ENCODE peak calls at places on chromosome 9, in six cellular contexts. One of them, this sample, is unnamed.

GRCh38 chr9:134858051-134858841 is 22.4 kb upstream of the FCN2 start:
- DNase-seq in GM12878: peak; percentile 76
- DNase-seq in K562: no peak
- DNase-seq in H1: no peak
- DNase-seq in HepG2: no peak
- DNase-seq in HL-60: no peak
- DNase-seq in this sample: no peak

GRCh38 chr9:72925126-72925810 is 27.6 kb downstream of the ALDH1A1 start:
- DNase-seq in GM12878: no peak
- DNase-seq in K562: no peak
- DNase-seq in H1: no peak
- DNase-seq in HepG2: peak; percentile 79
- DNase-seq in HL-60: peak; percentile 66
- DNase-seq in this sample: no peak

GRCh38 chr9:137273616-137274320 is 3.8 kb upstream of the TOR4A start:
- DNase-seq in GM12878: no peak
- DNase-seq in K562: peak; percentile 62
- DNase-seq in H1: no peak
- DNase-seq in HepG2: no peak
- DNase-seq in HL-60: no peak
- DNase-seq in this sample: no peak

GRCh38 chr9:111005711-111006482 is 32.4 kb downstream of the LPAR1 start:
- DNase-seq in GM12878: no peak
- DNase-seq in K562: no peak
- DNase-seq in H1: no peak
- DNase-seq in HepG2: no peak
- DNase-seq in HL-60: no peak
- DNase-seq in this sample: no peak

GRCh38 chr9:24832307-24832706 is 286.6 kb upstream of the IZUMO3 start:
- DNase-seq in GM12878: no peak
- DNase-seq in K562: no peak
- DNase-seq in H1: no peak
- DNase-seq in HepG2: peak; percentile 3
- DNase-seq in HL-60: no peak
- DNase-seq in this sample: peak; percentile 5

GRCh38 chr9:36036253-36036779 is 397 bp upstream of the RECK start:
- DNase-seq in GM12878: no peak
- DNase-seq in K562: no peak
- DNase-seq in H1: no peak
- DNase-seq in HepG2: no peak
- DNase-seq in HL-60: no peak
- DNase-seq in this sample: no peak

GRCh38 chr9:68747043-68747533 is 42.0 kb downstream of the PIP5K1B start:
- DNase-seq in GM12878: no peak
- DNase-seq in K562: peak; percentile 71
- DNase-seq in H1: no peak
- DNase-seq in HepG2: no peak
- DNase-seq in HL-60: no peak
- DNase-seq in this sample: no peak

GRCh38 chr9:99807276-99807852 is 14.3 kb upstream of the NR4A3 start:
- DNase-seq in GM12878: no peak
- DNase-seq in K562: peak; percentile 67
- DNase-seq in H1: no peak
- DNase-seq in HepG2: peak; percentile 50
- DNase-seq in HL-60: peak; percentile 65
- DNase-seq in this sample: peak; percentile 49

GRCh38 chr9:108477538-108478006 is 378.2 kb downstream of the ACTL7B start:
- DNase-seq in GM12878: no peak
- DNase-seq in K562: no peak
- DNase-seq in H1: no peak
- DNase-seq in HepG2: peak; percentile 32
- DNase-seq in HL-60: no peak
- DNase-seq in this sample: no peak

GRCh38 chr9:94627287-94627686 is 12.0 kb downstream of the FBP1 start:
- DNase-seq in GM12878: no peak
- DNase-seq in K562: no peak
- DNase-seq in H1: no peak
- DNase-seq in HepG2: no peak
- DNase-seq in HL-60: no peak
- DNase-seq in this sample: no peak

GRCh38 chr9:91771027-91771426 is 179.0 kb downstream of the ROR2 start:
- DNase-seq in GM12878: no peak
- DNase-seq in K562: no peak
- DNase-seq in H1: no peak
- DNase-seq in HepG2: no peak
- DNase-seq in HL-60: no peak
- DNase-seq in this sample: no peak

GRCh38 chr9:91726406-91727100 is 223.5 kb downstream of the ROR2 start:
- DNase-seq in GM12878: no peak
- DNase-seq in K562: no peak
- DNase-seq in H1: no peak
- DNase-seq in HepG2: no peak
- DNase-seq in HL-60: no peak
- DNase-seq in this sample: no peak

GRCh38 chr9:122095010-122095767 is 2.1 kb upstream of the TTLL11 start:
- DNase-seq in GM12878: no peak
- DNase-seq in K562: peak; percentile 38
- DNase-seq in H1: no peak
- DNase-seq in HepG2: peak; percentile 48
- DNase-seq in HL-60: peak; percentile 48
- DNase-seq in this sample: peak; percentile 56

GRCh38 chr9:69674741-69675438 is 2.7 kb upstream of the APBA1 start:
- DNase-seq in GM12878: no peak
- DNase-seq in K562: no peak
- DNase-seq in H1: no peak
- DNase-seq in HepG2: no peak
- DNase-seq in HL-60: no peak
- DNase-seq in this sample: no peak

GRCh38 chr9:122126340-122127333 is 32.9 kb downstream of the NDUFA8 start:
- DNase-seq in GM12878: no peak
- DNase-seq in K562: peak; percentile 42
- DNase-seq in H1: no peak
- DNase-seq in HepG2: peak; percentile 35
- DNase-seq in HL-60: no peak
- DNase-seq in this sample: peak; percentile 53

DNA sequence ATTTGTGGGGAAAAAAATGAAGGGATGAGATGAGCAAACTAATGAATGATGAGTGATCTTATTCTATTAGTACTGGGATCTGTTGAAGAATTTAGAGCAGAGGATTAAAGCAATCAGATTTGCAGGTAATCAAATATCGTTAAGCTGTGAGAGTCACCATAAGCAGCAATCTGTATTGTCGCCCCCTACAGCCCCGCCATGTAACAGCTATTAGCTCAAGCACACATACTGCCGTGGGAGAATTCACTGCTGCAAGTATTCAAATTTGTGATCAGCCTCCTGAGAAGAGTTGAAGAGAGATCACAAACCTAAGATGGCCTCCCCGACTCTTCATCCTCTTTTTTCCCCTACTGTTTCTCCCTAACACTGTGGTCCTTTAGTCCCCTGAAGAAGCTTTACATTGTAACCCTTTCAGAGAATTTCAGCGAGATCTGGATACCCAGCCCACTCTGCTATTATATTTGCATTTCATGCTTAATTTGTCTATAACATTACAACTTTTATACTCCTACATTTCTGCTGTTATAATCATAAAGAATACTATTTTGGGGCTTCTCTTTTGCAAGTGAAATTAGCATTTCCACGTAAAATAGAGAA is 28.5 kb upstream of the PHF24 start:
- DNase-seq in GM12878: no peak
- DNase-seq in K562: peak; percentile 13
- DNase-seq in H1: peak; percentile 13
- DNase-seq in HepG2: peak; percentile 23
- DNase-seq in HL-60: peak; percentile 11
- DNase-seq in this sample: peak; percentile 59
- TF ChIP-seq GABPA in GM12878: no peak
- TF ChIP-seq GABPA in K562: no peak
- TF ChIP-seq GABPA in H1: no peak
- TF ChIP-seq GABPA in HepG2: no peak
- TF ChIP-seq GABPA in HL-60: no peak
- TF ChIP-seq GABPA in this sample: no peak

GRCh38 chr9:14188011-14188410 is 125.9 kb downstream of the NFIB start:
- DNase-seq in GM12878: no peak
- DNase-seq in K562: no peak
- DNase-seq in H1: no peak
- DNase-seq in HepG2: no peak
- DNase-seq in HL-60: no peak
- DNase-seq in this sample: no peak
- TF ChIP-seq GABPA in GM12878: no peak
- TF ChIP-seq GABPA in K562: no peak
- TF ChIP-seq GABPA in H1: no peak
- TF ChIP-seq GABPA in HepG2: no peak
- TF ChIP-seq GABPA in HL-60: no peak
- TF ChIP-seq GABPA in this sample: no peak

GRCh38 chr9:115058175-115058574 is 59.8 kb downstream of the TNC start:
- DNase-seq in GM12878: no peak
- DNase-seq in K562: no peak
- DNase-seq in H1: no peak
- DNase-seq in HepG2: no peak
- DNase-seq in HL-60: no peak
- DNase-seq in this sample: no peak

GRCh38 chr9:115058684-115059315 is 59.2 kb downstream of the TNC start:
- DNase-seq in GM12878: no peak
- DNase-seq in K562: no peak
- DNase-seq in H1: no peak
- DNase-seq in HepG2: no peak
- DNase-seq in HL-60: no peak
- DNase-seq in this sample: no peak

GRCh38 chr9:115057559-115057958 is 60.4 kb downstream of the TNC start:
- DNase-seq in GM12878: no peak
- DNase-seq in K562: no peak
- DNase-seq in H1: no peak
- DNase-seq in HepG2: no peak
- DNase-seq in HL-60: no peak
- DNase-seq in this sample: no peak

GRCh38 chr9:115063058-115063850 is 54.7 kb downstream of the TNC start:
- DNase-seq in GM12878: no peak
- DNase-seq in K562: no peak
- DNase-seq in H1: peak; percentile 5
- DNase-seq in HepG2: no peak
- DNase-seq in HL-60: no peak
- DNase-seq in this sample: no peak
- TF ChIP-seq GABPA in GM12878: no peak
- TF ChIP-seq GABPA in K562: no peak
- TF ChIP-seq GABPA in H1: no peak
- TF ChIP-seq GABPA in HepG2: no peak
- TF ChIP-seq GABPA in HL-60: no peak
- TF ChIP-seq GABPA in this sample: no peak

GRCh38 chr9:133101356-133102189 is 19.5 kb downstream of the RALGDS start:
- DNase-seq in GM12878: no peak
- DNase-seq in K562: no peak
- DNase-seq in H1: no peak
- DNase-seq in HepG2: no peak
- DNase-seq in HL-60: no peak
- DNase-seq in this sample: no peak

GRCh38 chr9:133098104-133098754 is 22.8 kb downstream of the RALGDS start:
- DNase-seq in GM12878: no peak
- DNase-seq in K562: no peak
- DNase-seq in H1: no peak
- DNase-seq in HepG2: no peak
- DNase-seq in HL-60: no peak
- DNase-seq in this sample: no peak

GRCh38 chr9:133099726-133100517 is 21.1 kb downstream of the RALGDS start:
- DNase-seq in GM12878: no peak
- DNase-seq in K562: no peak
- DNase-seq in H1: no peak
- DNase-seq in HepG2: no peak
- DNase-seq in HL-60: no peak
- DNase-seq in this sample: no peak

GRCh38 chr9:133100518-133101355 is 20.3 kb downstream of the RALGDS start:
- DNase-seq in GM12878: no peak
- DNase-seq in K562: no peak
- DNase-seq in H1: no peak
- DNase-seq in HepG2: no peak
- DNase-seq in HL-60: no peak
- DNase-seq in this sample: no peak

DNA sequence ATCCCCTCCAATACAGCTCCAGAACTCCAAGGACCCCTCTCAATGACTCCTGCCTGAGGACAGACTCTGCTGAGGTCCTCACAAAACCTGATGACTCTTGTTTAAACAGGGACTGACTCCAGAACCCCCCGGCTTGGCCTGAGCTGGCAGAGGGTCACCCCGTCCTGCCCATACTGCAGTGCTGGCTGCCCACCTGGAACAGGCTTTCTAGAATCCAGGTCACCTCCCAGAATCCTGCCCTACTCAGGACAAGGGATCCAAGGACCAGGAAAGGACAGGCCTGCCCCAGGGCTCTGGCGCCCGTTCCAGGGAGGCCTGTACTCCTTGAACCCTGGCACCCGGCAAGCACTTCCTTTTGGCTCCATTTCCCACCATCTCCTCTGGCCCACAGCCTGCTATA is 22.2 kb downstream of the RALGDS start:
- DNase-seq in GM12878: no peak
- DNase-seq in K562: no peak
- DNase-seq in H1: no peak
- DNase-seq in HepG2: no peak
- DNase-seq in HL-60: no peak
- DNase-seq in this sample: no peak
- TF ChIP-seq GABPA in GM12878: no peak
- TF ChIP-seq GABPA in K562: no peak
- TF ChIP-seq GABPA in H1: no peak
- TF ChIP-seq GABPA in HepG2: no peak
- TF ChIP-seq GABPA in HL-60: no peak
- TF ChIP-seq GABPA in this sample: no peak

GRCh38 chr9:106945727-106946690 is 83.0 kb downstream of the ZNF462 start:
- DNase-seq in GM12878: no peak
- DNase-seq in K562: no peak
- DNase-seq in H1: no peak
- DNase-seq in HepG2: no peak
- DNase-seq in HL-60: no peak
- DNase-seq in this sample: no peak
- TF ChIP-seq GABPA in GM12878: no peak
- TF ChIP-seq GABPA in K562: no peak
- TF ChIP-seq GABPA in H1: no peak
- TF ChIP-seq GABPA in HepG2: no peak
- TF ChIP-seq GABPA in HL-60: no peak
- TF ChIP-seq GABPA in this sample: no peak

GRCh38 chr9:129476821-129477611 is 143.9 kb downstream of the C9orf50 start:
- DNase-seq in GM12878: no peak
- DNase-seq in K562: peak; percentile 61
- DNase-seq in H1: no peak
- DNase-seq in HepG2: peak; percentile 61
- DNase-seq in HL-60: no peak
- DNase-seq in this sample: no peak
- TF ChIP-seq GABPA in GM12878: no peak
- TF ChIP-seq GABPA in K562: no peak
- TF ChIP-seq GABPA in H1: no peak
- TF ChIP-seq GABPA in HepG2: no peak
- TF ChIP-seq GABPA in HL-60: no peak
- TF ChIP-seq GABPA in this sample: no peak

GRCh38 chr9:34578241-34579096 is 11.1 kb downstream of the CNTFR start:
- DNase-seq in GM12878: no peak
- DNase-seq in K562: no peak
- DNase-seq in H1: no peak
- DNase-seq in HepG2: no peak
- DNase-seq in HL-60: no peak
- DNase-seq in this sample: peak; percentile 85
- TF ChIP-seq GABPA in GM12878: no peak
- TF ChIP-seq GABPA in K562: no peak
- TF ChIP-seq GABPA in H1: no peak
- TF ChIP-seq GABPA in HepG2: no peak
- TF ChIP-seq GABPA in HL-60: no peak
- TF ChIP-seq GABPA in this sample: no peak